ENCODE peak calls at places on chromosomes 3 and 15, in five cellular contexts. I is IMR-90, E is H9, O is kidney, F is PC-3. U is an unnamed sample. For H3K4me1, the result is how much of the 10 kb centered on the place peaks cover.

GRCh38 chr3:194556086-194557056 is 69.6 kb upstream of the ATP13A3 start:
- DNase-seq in F (peak), E (no peak), I (peak), O (no peak), U (no peak)

GRCh38 chr3:63151893-63152292 is 126.2 kb upstream of the SYNPR start:
- DNase-seq in I (no peak), E (no peak), F (no peak), O (no peak), U (no peak)

GRCh38 chr15:38514601-38515000 is 50.0 kb downstream of the RASGRP1 start:
- DNase-seq in O (no peak), F (no peak), E (peak), I (no peak), U (no peak)

GRCh38 chr3:169666501-169667379 is 3.2 kb upstream of the MECOM start:
- DNase-seq in I (no peak), F (no peak), O (no peak), E (peak), U (no peak)

GRCh38 chr3:149407898-149408297 is 30.4 kb upstream of the TM4SF1 start:
- DNase-seq in F (no peak), I (peak), O (no peak), E (no peak), U (no peak)

GRCh38 chr15:78207110-78207458 is 27.3 kb downstream of the ACSBG1 start:
- DNase-seq in I (no peak), O (no peak), F (no peak), E (no peak), U (no peak)

GRCh38 chr15:26890451-26890850 is 23.6 kb downstream of the GABRA5 start:
- DNase-seq in E (no peak), F (no peak), I (no peak), O (no peak), U (no peak)

GRCh38 chr15:66261056-66261455 is 7.5 kb upstream of the MEGF11 start:
- DNase-seq in I (no peak), O (no peak), F (no peak), E (no peak), U (no peak)

GRCh38 chr3:51966016-51966415 is 1.2 kb downstream of the PCBP4 start:
- DNase-seq in I (no peak), O (no peak), E (no peak), F (no peak), U (no peak)

GRCh38 chr15:48076454-48076853 is 44.3 kb upstream of the SLC24A5 start:
- DNase-seq in F (no peak), E (no peak), O (no peak), I (no peak), U (no peak)

GRCh38 chr15:78392430-78392829 is 45.6 kb upstream of the IREB2 start:
- DNase-seq in O (no peak), I (no peak), F (no peak), E (no peak), U (peak)

GRCh38 chr3:69425249-69425648 is 39.4 kb upstream of the FRMD4B start:
- DNase-seq in F (peak), I (peak), E (peak), O (no peak), U (peak)

GRCh38 chr3:63343674-63344073 is 65.6 kb downstream of the SYNPR start:
- DNase-seq in O (peak), I (peak), E (peak), F (peak), U (peak)

GRCh38 chr3:70989174-70989573 is 594.4 kb downstream of the FOXP1 start:
- DNase-seq in E (no peak), F (no peak), I (peak), O (no peak), U (no peak)

GRCh38 chr3:61569856-61570255 is 8.5 kb downstream of the PTPRG start:
- DNase-seq in F (no peak), E (no peak), I (no peak), O (no peak), U (no peak)

GRCh38 chr15:94162946-94163345 is 68.4 kb upstream of the MCTP2 start:
- DNase-seq in F (no peak), E (no peak), I (no peak), O (no peak), U (no peak)

GRCh38 chr15:100211855-100212850 is 129.6 kb downstream of the ADAMTS17 start:
- DNase-seq in F (peak), E (no peak), O (peak), I (no peak), U (peak)

GRCh38 chr3:99720985-99721632 is 82.7 kb downstream of the COL8A1 start:
- DNase-seq in O (no peak), I (peak), E (no peak), F (peak), U (no peak)

GRCh38 chr15:28125673-28126651 is 26.8 kb upstream of the OCA2 start:
- DNase-seq in O (no peak), F (peak), I (peak), E (no peak), U (no peak)

GRCh38 chr3:23991236-23992050 is 46.4 kb downstream of the NR1D2 start:
- DNase-seq in I (peak), F (no peak), E (no peak), O (no peak), U (no peak)

GRCh38 chr3:72338942-72339749 is 509.1 kb downstream of the SHQ1 start:
- DNase-seq in E (no peak), F (peak), O (peak), I (peak), U (no peak)

GRCh38 chr3:46325645-46326300 is 28.1 kb upstream of the CCR2 start:
- DNase-seq in O (no peak), I (no peak), F (no peak), E (no peak), U (no peak)

GRCh38 chr15:63050737-63051700 is 8.5 kb downstream of the TPM1 start:
- DNase-seq in I (peak), E (no peak), F (peak), O (no peak), U (peak)

GRCh38 chr3:189588061-189588817 is 43.0 kb upstream of the TP63 start:
- DNase-seq in E (no peak), F (peak), I (peak), O (no peak), U (no peak)

GRCh38 chr15:85795669-85796305 is 1.1 kb upstream of the KLHL25 start:
- DNase-seq in O (peak), I (no peak), E (no peak), F (no peak), U (peak)

GRCh38 chr3:16355864-16356263 is 90.9 kb downstream of the OXNAD1 start:
- DNase-seq in E (no peak), O (no peak), F (no peak), I (no peak), U (no peak)

GRCh38 chr15:75454471-75455418 is 3.3 kb upstream of the SIN3A start:
- DNase-seq in F (no peak), O (peak), E (peak), I (no peak), U (peak)

GRCh38 chr15:53976844-53977392 is 1.3 kb upstream of the UNC13C start:
- DNase-seq in F (peak), O (peak), I (no peak), E (peak), U (no peak)

GRCh38 chr3:160027541-160028195 is 39.0 kb downstream of the IL12A start:
- DNase-seq in F (peak), I (peak), E (no peak), O (no peak), U (no peak)

GRCh38 chr15:58742424-58743160 is 6.9 kb downstream of the ADAM10 start:
- DNase-seq in F (no peak), I (peak), E (no peak), O (no peak), U (no peak)

GRCh38 chr3:55963611-55964010 is 476.5 kb upstream of the WNT5A start:
- DNase-seq in E (no peak), F (no peak), O (no peak), I (no peak), U (no peak)

GRCh38 chr15:78292219-78292618 is 7.2 kb downstream of the SKIC8 start:
- DNase-seq in E (no peak), I (no peak), F (no peak), O (no peak), U (no peak)

GRCh38 chr15:99009741-99010370 is 2.3 kb upstream of the PGPEP1L start:
- DNase-seq in I (peak), O (no peak), F (no peak), E (no peak), U (no peak)

GRCh38 chr3:153162513-153163348 is 705 bp downstream of the RAP2B start:
- DNase-seq in I (peak), F (peak), E (peak), O (peak), U (peak)

GRCh38 chr15:41183580-41183979 is 47.0 kb downstream of the EXD1 start:
- DNase-seq in O (no peak), F (no peak), E (no peak), I (peak), U (no peak)

GRCh38 chr3:71066849-71067261 is 516.7 kb downstream of the FOXP1 start:
- DNase-seq in O (peak), I (peak), F (peak), E (no peak), U (no peak)

GRCh38 chr15:78023081-78023665 is 54.3 kb downstream of the TBC1D2B start:
- DNase-seq in F (no peak), E (no peak), I (no peak), O (no peak), U (no peak)

GRCh38 chr3:170992854-170993253 is 33.7 kb downstream of the SLC2A2 start:
- DNase-seq in F (no peak), E (no peak), I (peak), O (no peak), U (no peak)

GRCh38 chr15:70584838-70585706 is 178.3 kb downstream of the UACA start:
- DNase-seq in O (no peak), I (peak), E (peak), F (peak), U (no peak)
- H3K9ac ChIP-seq in O (no peak), I (no peak), E (no peak), F (no peak), U (no peak)

GRCh38 chr3:197953881-197954280 is 3.9 kb downstream of the RPL35A start:
- DNase-seq in O (no peak), F (no peak), I (peak), E (no peak), U (no peak)
- H3K27ac ChIP-seq in O (no peak), F (no peak), I (no peak), E (no peak), U (no peak)

GRCh38 chr3:48057521-48057920 is 41.3 kb upstream of the MAP4 start:
- DNase-seq in E (no peak), F (no peak), I (no peak), O (no peak), U (no peak)

GRCh38 chr3:48058089-48058488 is 41.9 kb upstream of the MAP4 start:
- DNase-seq in E (no peak), I (no peak), O (no peak), F (no peak), U (no peak)
- H3K4me1 ChIP-seq in E (under half), I (under half), O (under half), F (under half), U (under half)

GRCh38 chr15:101255615-101256350 is 3.9 kb upstream of the CHSY1 start:
- DNase-seq in E (no peak), F (no peak), I (peak), O (no peak), U (no peak)

GRCh38 chr15:101255066-101255415 is 3.2 kb upstream of the CHSY1 start:
- DNase-seq in E (no peak), O (no peak), F (no peak), I (peak), U (no peak)

GRCh38 chr15:101252836-101253235 is 988 bp upstream of the CHSY1 start:
- DNase-seq in E (no peak), O (no peak), I (no peak), F (peak), U (no peak)

GRCh38 chr15:101251830-101252820 is at the start of gene CHSY1:
- DNase-seq in E (peak), F (peak), I (peak), O (peak), U (peak)

DNA sequence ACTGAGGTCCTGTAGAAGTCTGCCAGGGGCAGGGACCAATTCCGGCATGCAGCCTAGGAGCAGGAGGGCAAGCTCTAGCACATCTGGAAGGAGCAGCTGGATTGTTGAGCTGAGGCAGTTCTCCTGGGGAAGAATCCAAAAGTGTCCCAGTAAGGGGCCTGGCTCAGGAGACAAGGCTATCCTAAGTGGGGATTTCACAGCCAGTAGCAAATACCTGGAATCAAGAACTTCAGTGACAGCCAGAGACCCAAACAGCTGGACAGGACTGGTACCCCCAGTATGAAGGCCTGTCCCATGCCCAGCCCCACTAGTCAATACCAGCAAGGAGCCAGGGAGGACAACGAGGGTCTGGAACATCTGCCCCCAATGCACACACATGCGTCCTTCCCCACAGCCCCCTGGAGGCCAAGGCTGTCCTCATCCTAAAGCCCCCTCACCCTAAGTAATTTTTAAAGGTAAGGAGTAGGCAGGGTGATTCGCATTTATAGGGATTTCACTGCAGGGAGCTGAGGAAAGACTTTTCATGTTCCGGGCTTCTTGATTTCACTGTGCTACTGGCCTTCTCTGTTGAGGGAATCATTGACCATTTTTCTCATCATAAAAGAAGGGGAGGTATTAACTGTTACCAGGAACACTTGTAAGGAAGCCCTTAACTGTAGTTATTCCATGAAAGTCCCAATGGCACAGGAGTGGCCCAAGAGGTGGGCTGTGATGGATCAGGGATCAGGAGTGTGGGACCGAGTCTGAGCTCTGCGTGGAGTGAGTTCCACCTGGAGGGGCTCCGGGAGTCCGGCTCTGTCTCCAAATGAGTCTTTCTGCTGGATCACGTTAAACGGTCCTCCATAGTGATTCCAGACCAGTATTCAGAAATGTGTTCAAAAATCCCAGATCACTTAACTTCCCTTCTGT is 2.6 kb upstream of the CHSY1 start:
- DNase-seq in O (no peak), I (no peak), E (no peak), F (no peak), U (no peak)
- H3K9ac ChIP-seq in O (no peak), I (no peak), E (no peak), F (no peak), U (no peak)

GRCh38 chr3:181955566-181955965 is 243.8 kb downstream of the SOX2 start:
- DNase-seq in O (no peak), I (no peak), F (no peak), E (no peak), U (no peak)
- H3K27ac ChIP-seq in O (no peak), I (no peak), F (no peak), E (no peak), U (no peak)

DNA sequence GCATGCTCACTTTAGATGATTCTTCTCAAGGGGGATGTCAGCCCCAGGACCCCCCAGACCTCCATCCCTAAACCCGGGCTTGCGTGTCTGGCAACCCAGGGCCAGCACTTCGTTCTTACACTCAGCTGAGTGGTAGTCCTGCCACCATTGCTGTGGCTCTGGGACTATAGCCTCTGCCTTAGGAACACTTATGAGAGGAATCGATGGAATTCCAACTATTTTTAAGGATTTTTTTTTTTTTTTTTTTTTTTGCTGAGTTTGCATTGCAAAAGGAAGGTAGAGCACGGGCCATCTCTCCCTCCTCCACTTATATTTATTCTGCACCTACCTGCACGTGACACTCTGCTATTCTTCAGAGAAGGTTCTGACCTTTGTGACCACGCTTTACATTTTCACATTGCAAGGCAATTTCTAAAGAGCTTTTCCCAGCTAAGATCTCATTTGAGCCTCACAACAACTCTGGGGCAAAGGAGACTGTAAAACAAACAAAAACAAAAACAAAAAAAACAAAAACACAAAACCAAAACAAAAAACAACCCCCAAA is 113.9 kb downstream of the LPP start:
- DNase-seq in E (no peak), I (no peak), O (no peak), F (no peak), U (no peak)
- H3K4me1 ChIP-seq in E (under half), I (half or more), O (under half), F (half or more), U (under half)

GRCh38 chr15:67828379-67828968 is 3.2 kb downstream of the SKOR1 start:
- DNase-seq in I (no peak), F (no peak), E (no peak), O (peak), U (no peak)
- H3K9ac ChIP-seq in I (no peak), F (no peak), E (no peak), O (no peak), U (no peak)